ENCODE peak calls at places on chromosome 17, in ten cellular contexts. C, T, W, X, Z, H, S, G, L and B are unnamed samples. For H3K36me3, the result is how much of the 10 kb centered on the place peaks cover.

GRCh38 chr17:1137465-1137894 is 42.3 kb downstream of the ABR start:
- DNase-seq in C (no peak), T (peak), W (no peak), X (no peak), Z (no peak), H (no peak), S (no peak), G (no peak), L (no peak), B (no peak)

GRCh38 chr17:19365833-19366636 is 3.5 kb upstream of the B9D1 start:
- DNase-seq in C (peak), T (no peak), W (no peak), X (no peak), Z (no peak), H (no peak), S (no peak), G (no peak), L (no peak), B (no peak)

GRCh38 chr17:40602445-40603443 is 37.5 kb upstream of the CCR7 start:
- DNase-seq in C (peak), T (peak), W (peak), X (no peak), Z (peak), H (no peak), S (no peak), G (no peak), L (no peak), B (no peak)

GRCh38 chr17:16463341-16464000 is 28.5 kb downstream of the LRRC75A start:
- DNase-seq in C (no peak), T (no peak), W (no peak), X (no peak), Z (peak), H (peak), S (peak), G (no peak), L (peak), B (no peak)

GRCh38 chr17:43953746-43954145 is at the start of gene PYY:
- DNase-seq in C (no peak), T (no peak), W (no peak), X (no peak), Z (no peak), H (no peak), S (no peak), G (no peak), L (no peak), B (no peak)

GRCh38 chr17:32960815-32961214 is 30.8 kb upstream of the SPACA3 start:
- DNase-seq in C (no peak), T (no peak), W (no peak), X (no peak), Z (no peak), H (no peak), S (no peak), G (no peak), L (no peak), B (no peak)

GRCh38 chr17:14359251-14359939 is 58.5 kb downstream of the HS3ST3B1 start:
- DNase-seq in C (no peak), T (peak), W (no peak), X (peak), Z (no peak), H (no peak), S (no peak), G (no peak), L (no peak), B (no peak)

GRCh38 chr17:69424287-69425041 is 10.0 kb downstream of the MAP2K6 start:
- DNase-seq in C (no peak), T (no peak), W (no peak), X (no peak), Z (no peak), H (no peak), S (no peak), G (no peak), L (no peak), B (no peak)

GRCh38 chr17:6755731-6756184 is at the start of gene XAF1:
- DNase-seq in C (peak), T (peak), W (peak), X (peak), Z (no peak), H (peak), S (peak), G (no peak), L (peak), B (no peak)

GRCh38 chr17:6558932-6559752 is 2.8 kb upstream of the PITPNM3 start:
- DNase-seq in C (no peak), T (no peak), W (no peak), X (no peak), Z (no peak), H (no peak), S (no peak), G (no peak), L (no peak), B (no peak)

GRCh38 chr17:77373298-77374169 is 232.8 kb downstream of the SEC14L1 start:
- DNase-seq in C (peak), T (peak), W (no peak), X (peak), Z (no peak), H (peak), S (no peak), G (peak), L (peak), B (no peak)

GRCh38 chr17:63986842-63987615 is 11.1 kb upstream of the PRR29 start:
- DNase-seq in C (no peak), T (no peak), W (no peak), X (no peak), Z (peak), H (no peak), S (no peak), G (no peak), L (peak), B (no peak)

GRCh38 chr17:73401911-73402310 is 90.1 kb upstream of the CDC42EP4 start:
- DNase-seq in C (no peak), T (peak), W (no peak), X (no peak), Z (peak), H (no peak), S (no peak), G (no peak), L (peak), B (no peak)
- H3K36me3 ChIP-seq in C (under half), T (under half), W (under half), X (under half), Z (under half), H (under half), S (under half), G (under half), L (under half), B (under half)

GRCh38 chr17:17628388-17629008 is 37.0 kb upstream of the PEMT start:
- DNase-seq in C (no peak), T (peak), W (peak), X (peak), Z (no peak), H (peak), S (peak), G (no peak), L (no peak), B (no peak)
- H3K27ac ChIP-seq in C (no peak), T (peak), W (peak), X (peak), Z (no peak), H (no peak), S (no peak), G (no peak), L (peak), B (no peak)

GRCh38 chr17:45046536-45047125 is 4.8 kb downstream of the DCAKD start:
- DNase-seq in C (no peak), T (no peak), W (no peak), X (no peak), Z (no peak), H (no peak), S (no peak), G (no peak), L (no peak), B (no peak)

GRCh38 chr17:45042346-45043120 is 8.9 kb downstream of the DCAKD start:
- DNase-seq in C (no peak), T (no peak), W (no peak), X (no peak), Z (no peak), H (no peak), S (no peak), G (no peak), L (no peak), B (no peak)

GRCh38 chr17:45040459-45040858 is 11.0 kb downstream of the DCAKD start:
- DNase-seq in C (no peak), T (no peak), W (no peak), X (no peak), Z (no peak), H (no peak), S (no peak), G (no peak), L (no peak), B (no peak)

GRCh38 chr17:45043813-45044540 is 7.5 kb downstream of the DCAKD start:
- DNase-seq in C (no peak), T (no peak), W (no peak), X (no peak), Z (no peak), H (no peak), S (no peak), G (no peak), L (no peak), B (no peak)

GRCh38 chr17:45043268-45043681 is 8.2 kb downstream of the DCAKD start:
- DNase-seq in C (peak), T (no peak), W (no peak), X (no peak), Z (no peak), H (no peak), S (no peak), G (no peak), L (peak), B (no peak)
- H3K4me3 ChIP-seq in C (no peak), T (no peak), W (no peak), X (no peak), Z (no peak), H (no peak), S (no peak), G (no peak), L (no peak), B (no peak)

GRCh38 chr17:74763565-74764387 is 12.4 kb downstream of the NAT9 start:
- DNase-seq in C (no peak), T (no peak), W (no peak), X (no peak), Z (peak), H (no peak), S (no peak), G (no peak), L (no peak), B (no peak)

GRCh38 chr17:74760404-74761105 is 12.1 kb downstream of the NHERF1 start:
- DNase-seq in C (no peak), T (no peak), W (no peak), X (no peak), Z (peak), H (no peak), S (peak), G (peak), L (no peak), B (no peak)

GRCh38 chr17:74761419-74761818 is 13.0 kb downstream of the NHERF1 start:
- DNase-seq in C (no peak), T (no peak), W (no peak), X (no peak), Z (no peak), H (no peak), S (no peak), G (no peak), L (no peak), B (no peak)

GRCh38 chr17:74759941-74760340 is 11.5 kb downstream of the NHERF1 start:
- DNase-seq in C (no peak), T (no peak), W (no peak), X (no peak), Z (no peak), H (peak), S (peak), G (no peak), L (no peak), B (no peak)

GRCh38 chr17:74761931-74762330 is 13.5 kb downstream of the NHERF1 start:
- DNase-seq in C (no peak), T (no peak), W (no peak), X (no peak), Z (no peak), H (no peak), S (no peak), G (no peak), L (no peak), B (no peak)
- H3K36me3 ChIP-seq in C (under half), T (under half), W (under half), X (under half), Z (under half), H (under half), S (under half), G (under half), L (under half), B (under half)

GRCh38 chr17:72984925-72985322 is 107.6 kb downstream of the SLC39A11 start:
- DNase-seq in C (no peak), T (no peak), W (no peak), X (no peak), Z (no peak), H (no peak), S (peak), G (no peak), L (no peak), B (no peak)

GRCh38 chr17:72978593-72979218 is 113.8 kb downstream of the SLC39A11 start:
- DNase-seq in C (no peak), T (no peak), W (no peak), X (no peak), Z (peak), H (no peak), S (no peak), G (no peak), L (no peak), B (no peak)

GRCh38 chr17:72984145-72984924 is 108.2 kb downstream of the SLC39A11 start:
- DNase-seq in C (no peak), T (no peak), W (no peak), X (no peak), Z (no peak), H (no peak), S (peak), G (no peak), L (no peak), B (no peak)

GRCh38 chr17:72985882-72986720 is 106.4 kb downstream of the SLC39A11 start:
- DNase-seq in C (no peak), T (peak), W (peak), X (peak), Z (peak), H (peak), S (peak), G (peak), L (peak), B (peak)

GRCh38 chr17:72982680-72983079 is 109.8 kb downstream of the SLC39A11 start:
- DNase-seq in C (no peak), T (no peak), W (no peak), X (no peak), Z (no peak), H (no peak), S (no peak), G (no peak), L (no peak), B (no peak)
- H3K27ac ChIP-seq in C (no peak), T (no peak), W (no peak), X (no peak), Z (no peak), H (no peak), S (no peak), G (no peak), L (no peak), B (no peak)